ENCODE peak calls at places on chromosomes 3 and 15, in four cellular contexts. V, S, C and P are unnamed samples.

GRCh38 chr3:168517514-168518071 is 421.9 kb upstream of the GOLIM4 start:
- DNase-seq in S (no peak), V (no peak), C (no peak), P (no peak)

GRCh38 chr15:94792166-94792565 is 560.8 kb downstream of the MCTP2 start:
- DNase-seq in V (no peak), C (no peak), S (no peak), P (no peak)

GRCh38 chr3:72977060-72977459 is 19.6 kb upstream of the PPP4R2 start:
- DNase-seq in V (no peak), C (no peak), S (no peak), P (no peak)

GRCh38 chr3:81770710-81771109 is 9.3 kb upstream of the GBE1 start:
- DNase-seq in C (no peak), V (no peak), S (no peak), P (no peak)

GRCh38 chr15:95087253-95087609 is 855.9 kb downstream of the MCTP2 start:
- DNase-seq in V (no peak), C (no peak), S (no peak), P (no peak)

GRCh38 chr3:41222012-41222411 is 22.7 kb downstream of the CTNNB1 start:
- DNase-seq in C (no peak), S (no peak), V (no peak), P (no peak)

GRCh38 chr15:89631902-89632264 is 23.4 kb downstream of the KIF7 start:
- DNase-seq in S (no peak), C (no peak), V (no peak), P (no peak)

GRCh38 chr3:178439504-178439903 is 96.7 kb upstream of the KCNMB2 start:
- DNase-seq in C (no peak), V (peak), S (no peak), P (no peak)

GRCh38 chr3:127168271-127168670 is 24.7 kb upstream of the PRR23E start:
- DNase-seq in S (no peak), V (no peak), C (no peak), P (no peak)

GRCh38 chr3:26638113-26638512 is 15.5 kb downstream of the LRRC3B start:
- DNase-seq in C (no peak), S (no peak), V (no peak), P (no peak)

GRCh38 chr15:32694222-32694983 is 23.4 kb upstream of the GREM1 start:
- DNase-seq in V (no peak), S (no peak), C (no peak), P (no peak)

GRCh38 chr3:97510795-97511194 is 253.8 kb upstream of the ARL6 start:
- DNase-seq in S (no peak), C (peak), V (no peak), P (no peak)

GRCh38 chr3:114803042-114803695 is 343.9 kb downstream of the ZBTB20 start:
- DNase-seq in C (no peak), V (no peak), S (no peak), P (no peak)
- TF ChIP-seq CTCF in C (no peak), V (no peak), S (no peak), P (no peak)

GRCh38 chr3:129648331-129648730 is 41.9 kb upstream of the PLXND1 start:
- DNase-seq in S (no peak), C (no peak), V (no peak), P (no peak)

GRCh38 chr3:129653019-129653418 is 46.5 kb upstream of the PLXND1 start:
- DNase-seq in S (no peak), C (no peak), V (no peak), P (no peak)

GRCh38 chr3:129650256-129650872 is 43.9 kb upstream of the PLXND1 start:
- DNase-seq in C (peak), S (peak), V (peak), P (peak)

GRCh38 chr3:129654126-129654525 is 47.6 kb upstream of the PLXND1 start:
- DNase-seq in V (peak), S (no peak), C (no peak), P (no peak)

DNA sequence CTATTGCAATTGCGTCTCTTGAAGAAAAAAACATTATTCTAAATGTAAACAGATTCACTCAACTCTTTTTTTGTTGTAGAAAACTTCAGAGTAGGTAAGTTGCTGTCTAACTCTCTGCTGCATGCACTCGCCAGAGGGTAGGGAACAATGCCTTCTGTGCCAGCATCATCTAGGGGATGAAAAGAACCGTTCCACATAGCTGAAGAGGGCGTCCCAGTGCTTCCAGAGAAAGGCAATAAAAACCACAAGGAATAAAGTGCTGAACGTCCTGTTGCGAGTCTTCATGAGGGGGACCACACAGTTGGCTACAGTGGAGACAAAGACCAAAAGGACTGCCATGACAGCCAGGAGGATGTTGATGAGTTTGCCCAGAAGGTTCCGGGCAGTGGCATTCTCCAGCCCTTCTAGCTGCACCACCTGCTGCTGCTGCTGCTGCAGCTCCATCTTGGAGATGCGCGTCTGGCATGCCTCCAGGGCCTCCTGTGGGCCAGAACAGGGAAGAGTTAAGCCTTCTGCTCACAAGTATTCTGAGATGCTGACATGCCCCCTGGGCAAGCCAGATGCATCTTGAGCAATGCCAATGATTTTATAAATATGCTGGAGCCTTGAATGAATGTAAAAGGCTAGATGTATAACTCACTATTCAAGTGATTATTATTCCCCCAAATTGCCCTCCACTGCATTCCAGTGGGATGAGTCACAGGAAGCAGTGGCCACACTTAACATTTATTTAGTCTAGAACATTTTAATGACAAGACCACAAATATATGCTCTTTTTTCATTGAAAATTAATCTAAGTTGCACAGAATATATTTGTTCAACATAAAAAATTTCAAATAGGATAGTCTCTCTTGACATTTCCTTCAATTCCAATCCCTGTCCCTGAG is 45.1 kb upstream of the PLXND1 start:
- DNase-seq in C (no peak), V (peak), S (no peak), P (peak)
- TF ChIP-seq CTCF in C (no peak), V (peak), S (no peak), P (no peak)

GRCh38 chr3:129023909-129024308 is 22.8 kb downstream of the EFCC1 start:
- DNase-seq in V (no peak), C (no peak), S (no peak), P (no peak)
- TF ChIP-seq CTCF in V (peak), C (peak), S (peak), P (no peak)

GRCh38 chr3:141578197-141578596 is 91.4 kb downstream of the RASA2 start:
- DNase-seq in V (no peak), S (no peak), C (no peak), P (no peak)

GRCh38 chr3:141576744-141577052 is 89.9 kb downstream of the RASA2 start:
- DNase-seq in S (no peak), C (no peak), V (no peak), P (no peak)

GRCh38 chr3:141575879-141576743 is 89.3 kb downstream of the RASA2 start:
- DNase-seq in C (no peak), V (no peak), S (no peak), P (no peak)
- TF ChIP-seq CTCF in C (peak), V (peak), S (peak), P (peak)

GRCh38 chr15:74417670-74418069 is 16.1 kb downstream of the SEMA7A start:
- DNase-seq in V (no peak), C (no peak), S (no peak), P (no peak)

GRCh38 chr15:74417230-74417629 is 16.5 kb downstream of the SEMA7A start:
- DNase-seq in S (no peak), C (no peak), V (no peak), P (no peak)

GRCh38 chr15:74420193-74420905 is 13.4 kb downstream of the SEMA7A start:
- DNase-seq in V (no peak), C (no peak), S (no peak), P (no peak)

GRCh38 chr15:74419432-74419831 is 14.3 kb downstream of the SEMA7A start:
- DNase-seq in V (no peak), C (no peak), S (no peak), P (no peak)

GRCh38 chr15:74418575-74419338 is 15.0 kb downstream of the SEMA7A start:
- DNase-seq in S (no peak), C (no peak), V (no peak), P (no peak)
- TF ChIP-seq CTCF in S (no peak), C (no peak), V (no peak), P (no peak)

DNA sequence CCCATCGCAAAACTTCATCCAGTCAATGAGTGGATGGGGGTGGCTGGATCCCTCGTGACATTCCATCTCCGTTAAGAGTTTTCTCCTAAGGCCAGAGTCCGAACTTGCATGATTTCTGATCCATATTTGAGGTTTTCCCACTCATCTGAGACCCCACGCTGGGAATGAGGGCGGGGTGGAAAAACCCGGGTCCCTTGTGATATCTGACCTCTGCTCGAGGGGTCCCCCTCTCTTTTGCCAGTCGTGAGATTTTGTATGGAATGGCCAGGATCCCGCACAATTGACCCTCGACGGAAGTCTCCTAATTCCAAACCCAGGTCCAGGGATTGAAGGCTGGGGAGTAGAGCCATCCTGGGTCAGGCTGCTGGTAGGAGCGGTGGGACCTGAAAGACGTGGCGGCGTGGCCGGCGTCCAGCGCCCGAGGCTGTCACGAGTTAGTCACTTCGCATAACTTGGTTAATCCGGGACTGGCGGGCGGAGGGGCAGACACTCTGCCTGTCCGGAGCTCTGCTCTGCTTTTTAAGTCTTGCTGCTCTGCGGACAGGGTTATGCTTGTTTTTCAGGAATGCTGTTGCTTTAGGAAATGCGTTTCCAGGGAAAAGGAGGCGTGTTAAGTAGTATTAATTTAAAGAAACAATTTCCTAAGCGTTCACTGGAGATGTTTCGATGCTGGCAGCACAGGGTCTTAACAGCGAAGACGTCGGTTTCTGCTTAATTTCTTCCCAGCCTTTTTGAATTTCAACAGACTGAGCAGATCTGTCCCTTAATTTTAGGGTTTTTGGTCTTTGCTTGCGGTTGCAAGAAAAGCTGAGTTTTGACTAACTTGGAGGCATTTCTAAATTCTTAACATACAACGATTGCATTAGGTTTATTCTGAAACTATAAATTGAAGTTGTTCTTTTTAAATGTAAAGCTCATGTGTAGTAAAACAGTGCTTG is 69.7 kb upstream of the LRRFIP2 start:
- DNase-seq in V (peak), C (peak), S (peak), P (peak)
- TF ChIP-seq CTCF in V (no peak), C (no peak), S (no peak), P (no peak)

GRCh38 chr15:66404532-66404931 is 17.8 kb downstream of the MAP2K1 start:
- DNase-seq in C (no peak), S (no peak), V (no peak), P (no peak)
- TF ChIP-seq CTCF in C (no peak), S (peak), V (no peak), P (no peak)

GRCh38 chr3:16513141-16514020 is at the start of gene RFTN1:
- DNase-seq in V (no peak), S (peak), C (peak), P (no peak)

GRCh38 chr3:16515885-16516420 is 2.5 kb upstream of the RFTN1 start:
- DNase-seq in C (no peak), V (no peak), S (no peak), P (no peak)

GRCh38 chr3:16514799-16515353 is 1.4 kb upstream of the RFTN1 start:
- DNase-seq in V (no peak), C (no peak), S (no peak), P (no peak)

GRCh38 chr3:16514021-16514700 is 662 bp upstream of the RFTN1 start:
- DNase-seq in V (no peak), C (no peak), S (no peak), P (no peak)

GRCh38 chr3:16516695-16517481 is 3.4 kb upstream of the RFTN1 start:
- DNase-seq in S (no peak), V (no peak), C (no peak), P (no peak)
- TF ChIP-seq CTCF in S (peak), V (peak), C (peak), P (peak)

DNA sequence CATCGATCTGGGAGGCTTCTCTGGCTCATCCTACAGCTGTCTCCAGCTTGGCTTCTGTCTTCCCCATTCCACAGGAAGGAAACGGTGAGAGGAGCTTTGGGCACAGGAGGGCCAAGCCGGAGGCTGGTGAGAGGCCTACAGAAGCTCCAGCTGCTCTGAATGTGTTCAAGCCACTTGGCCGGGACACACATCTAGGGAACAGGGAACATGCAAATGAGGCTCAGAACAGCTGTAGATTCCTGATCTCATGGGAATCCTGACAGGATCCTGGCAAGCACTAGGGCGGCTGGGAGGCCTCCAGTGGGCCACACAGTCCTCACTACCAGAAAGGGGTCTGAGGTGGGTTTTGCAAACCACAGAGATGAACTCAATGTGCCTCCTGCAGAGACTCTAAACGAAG is 13.7 kb downstream of the SEMA5B start:
- DNase-seq in C (no peak), V (no peak), S (no peak), P (no peak)
- TF ChIP-seq CTCF in C (no peak), V (no peak), S (no peak), P (no peak)

GRCh38 chr3:1609416-1609815 is 489.2 kb upstream of the CNTN4 start:
- DNase-seq in C (no peak), V (no peak), S (no peak), P (no peak)

GRCh38 chr3:1616715-1617114 is 482.0 kb upstream of the CNTN4 start:
- DNase-seq in S (no peak), V (no peak), C (no peak), P (no peak)

GRCh38 chr3:1613962-1614361 is 484.7 kb upstream of the CNTN4 start:
- DNase-seq in C (no peak), V (no peak), S (no peak), P (no peak)

DNA sequence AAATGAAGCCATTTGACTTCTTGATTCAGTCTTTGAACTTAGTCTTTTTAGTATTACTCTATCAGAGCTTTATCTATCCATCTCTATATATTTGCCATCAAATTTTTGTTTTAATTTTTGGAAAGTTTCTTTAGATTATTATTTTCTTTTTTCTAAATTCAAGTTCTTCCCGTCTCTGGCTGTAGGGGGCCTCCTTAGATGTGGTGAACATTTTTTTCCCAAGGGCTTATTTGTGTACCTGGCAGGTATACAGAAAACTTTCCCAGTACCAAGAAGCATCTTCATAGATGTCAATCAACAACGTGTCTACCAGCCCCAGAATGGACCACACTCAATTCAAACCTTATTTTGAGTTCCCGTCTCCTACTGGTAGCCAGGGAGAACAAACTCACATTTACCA is 486.8 kb upstream of the CNTN4 start:
- DNase-seq in C (no peak), S (no peak), V (no peak), P (no peak)
- TF ChIP-seq CTCF in C (no peak), S (peak), V (no peak), P (no peak)